ENCODE peak calls at places on chromosomes 7 and 10, in seven cellular contexts. O is MM.1S; A is progenitor cell of endocrine pancreas; W is RWPE1; Y is astrocyte of the hippocampus; M is stimulated activated CD4-positive, alpha-beta T cell treated with anti-CD3 and anti-CD28 coated beads, Interleukin-4, amount 100 ng/mL, for 24 hours; I is astrocyte of the spinal cord. Q is an unnamed sample.
A peak's percentile ranks its signal among the peaks of the same experiment; 100 is the strongest.

GRCh38 chr7:6183006-6183405 is 89.4 kb downstream of the CYTH3 start:
- DNase-seq in O (no peak), A (no peak), W (no peak), Y (no peak), M (no peak), I (no peak), Q (no peak)

GRCh38 chr10:119306514-119306951 is 99.2 kb downstream of the GRK5 start:
- DNase-seq in O (peak; percentile 93), A (no peak), W (peak; percentile 63), Y (no peak), M (peak; percentile 71), I (no peak), Q (no peak)

GRCh38 chr10:27072436-27073114 is 27.7 kb downstream of the ANKRD26 start:
- DNase-seq in O (no peak), A (no peak), W (no peak), Y (no peak), M (no peak), I (no peak), Q (no peak)

GRCh38 chr10:89916481-89916880 is 215.1 kb downstream of the KIF20B start:
- DNase-seq in O (no peak), A (no peak), W (peak; percentile 42), Y (peak; percentile 25), M (no peak), I (peak; percentile 4), Q (no peak)

GRCh38 chr10:47257396-47258120 is 42.4 kb upstream of the GDF10 start:
- DNase-seq in O (peak; percentile 54), A (no peak), W (no peak), Y (peak; percentile 50), M (no peak), I (peak; percentile 79), Q (no peak)

GRCh38 chr10:60901561-60902235 is 42.3 kb downstream of the RHOBTB1 start:
- DNase-seq in O (no peak), A (no peak), W (no peak), Y (peak; percentile 40), M (no peak), I (no peak), Q (peak; percentile 55)

GRCh38 chr7:3112499-3113134 is 69.0 kb upstream of the CARD11 start:
- DNase-seq in O (peak; percentile 21), A (no peak), W (no peak), Y (no peak), M (no peak), I (no peak), Q (no peak)

GRCh38 chr10:128297709-128298457 is 171.7 kb upstream of the MKI67 start:
- DNase-seq in O (no peak), A (no peak), W (no peak), Y (no peak), M (no peak), I (no peak), Q (no peak)

GRCh38 chr7:30896783-30897617 is 14.7 kb upstream of the AQP1 start:
- DNase-seq in O (no peak), A (no peak), W (no peak), Y (no peak), M (no peak), I (no peak), Q (no peak)

GRCh38 chr7:106367018-106367420 is 82.2 kb upstream of the NAMPT start:
- DNase-seq in O (no peak), A (no peak), W (no peak), Y (no peak), M (no peak), I (peak; percentile 40), Q (no peak)

GRCh38 chr10:79070611-79071534 is 2.1 kb downstream of the ZMIZ1 start:
- DNase-seq in O (peak; percentile 26), A (peak; percentile 36), W (peak; percentile 95), Y (peak; percentile 90), M (peak; percentile 13), I (peak; percentile 76), Q (peak; percentile 91)

GRCh38 chr10:32958992-32959703 is 1.1 kb upstream of the ITGB1 start:
- DNase-seq in O (no peak), A (no peak), W (no peak), Y (peak; percentile 38), M (peak; percentile 50), I (no peak), Q (no peak)

GRCh38 chr10:35910234-35910633 is 268.1 kb upstream of the FZD8 start:
- DNase-seq in O (no peak), A (no peak), W (peak; percentile 63), Y (no peak), M (no peak), I (peak; percentile 62), Q (no peak)

GRCh38 chr7:126667742-126668366 is 584.9 kb downstream of the GRM8 start:
- DNase-seq in O (no peak), A (no peak), W (no peak), Y (no peak), M (no peak), I (no peak), Q (no peak)

GRCh38 chr10:62017141-62017870 is 115.8 kb downstream of the ARID5B start:
- DNase-seq in O (no peak), A (no peak), W (no peak), Y (no peak), M (no peak), I (no peak), Q (no peak)

GRCh38 chr10:86876748-86877147 is 80.7 kb downstream of the MMRN2 start:
- DNase-seq in O (no peak), A (no peak), W (no peak), Y (no peak), M (no peak), I (no peak), Q (no peak)

GRCh38 chr10:131169146-131169545 is 142.4 kb downstream of the TCERG1L start:
- DNase-seq in O (no peak), A (no peak), W (no peak), Y (no peak), M (no peak), I (no peak), Q (no peak)

GRCh38 chr10:46995234-46995633 is 84.0 kb downstream of the PTPN20 start:
- DNase-seq in O (no peak), A (no peak), W (no peak), Y (no peak), M (no peak), I (no peak), Q (no peak)

GRCh38 chr7:105682331-105683070 is 101.2 kb upstream of the EFCAB10 start:
- DNase-seq in O (no peak), A (no peak), W (no peak), Y (no peak), M (no peak), I (no peak), Q (no peak)

GRCh38 chr7:22565315-22565811 is 65.4 kb upstream of the STEAP1B start:
- DNase-seq in O (peak; percentile 64), A (no peak), W (peak; percentile 67), Y (peak; percentile 87), M (no peak), I (peak; percentile 75), Q (peak; percentile 51)

GRCh38 chr7:2082357-2083038 is 150.2 kb downstream of the MAD1L1 start:
- DNase-seq in O (no peak), A (no peak), W (no peak), Y (peak; percentile 93), M (no peak), I (peak; percentile 77), Q (no peak)

GRCh38 chr7:17374654-17375053 is 76.2 kb downstream of the AHR start:
- DNase-seq in O (no peak), A (no peak), W (no peak), Y (no peak), M (no peak), I (peak; percentile 41), Q (no peak)

GRCh38 chr10:69172241-69172998 is 7.6 kb upstream of the SUPV3L1 start:
- DNase-seq in O (no peak), A (no peak), W (no peak), Y (no peak), M (no peak), I (no peak), Q (no peak)

Q was measured in Ammon's horn.